ENCODE peak calls at places on chromosomes 11 and 22, in six cellular contexts. W is bronchial epithelial cell; S is Jurkat, Clone E6-1; F is kidney; J is psoas muscle; U is MM.1S. A is an unnamed sample.
A peak's percentile ranks its signal among the peaks of the same experiment; 100 is the strongest.

GRCh38 chr11:48052183-48053040 is 72.1 kb downstream of the PTPRJ start:
- DNase-seq in F (peak; percentile 92), U (no peak), W (peak; percentile 67), S (no peak), J (no peak), A (no peak)

GRCh38 chr11:17351171-17351509 is 460 bp upstream of the NCR3LG1 start:
- DNase-seq in F (no peak), J (no peak), W (no peak), U (no peak), S (peak; percentile 32), A (no peak)

GRCh38 chr11:14852571-14853177 is 39.4 kb downstream of the CYP2R1 start:
- DNase-seq in W (peak; percentile 12), F (no peak), J (no peak), S (no peak), U (no peak), A (no peak)

GRCh38 chr11:1655168-1656060 is 25.8 kb downstream of the KRTAP5-5 start:
- DNase-seq in S (no peak), W (no peak), F (peak; percentile 51), U (no peak), J (no peak), A (no peak)

GRCh38 chr11:1300569-1301187 is 8.8 kb downstream of the TOLLIP start:
- DNase-seq in F (peak; percentile 64), W (no peak), U (no peak), S (no peak), J (no peak), A (no peak)

GRCh38 chr11:64086263-64086938 is 50.7 kb downstream of the FLRT1 start:
- DNase-seq in U (no peak), J (peak; percentile 90), S (peak; percentile 74), F (no peak), W (no peak), A (no peak)

GRCh38 chr11:134821422-134821821 is 409.4 kb upstream of the B3GAT1 start:
- DNase-seq in U (no peak), S (no peak), J (no peak), W (no peak), F (no peak), A (no peak)

GRCh38 chr11:76380161-76380976 is 563 bp downstream of the THAP12 start:
- DNase-seq in J (peak; percentile 72), F (no peak), S (peak; percentile 25), U (peak; percentile 40), W (peak; percentile 23), A (peak; percentile 41)

GRCh38 chr11:120929664-120930154 is 94.2 kb upstream of the TBCEL start:
- DNase-seq in J (no peak), W (peak; percentile 25), S (peak; percentile 28), F (no peak), U (peak; percentile 53), A (peak; percentile 48)

GRCh38 chr11:134245434-134245833 is 7.7 kb downstream of the THYN1 start:
- DNase-seq in F (no peak), U (no peak), J (no peak), S (no peak), W (no peak), A (no peak)

GRCh38 chr11:62546244-62546936 is at the start of gene AHNAK:
- DNase-seq in W (peak; percentile 37), S (no peak), U (peak; percentile 48), J (peak; percentile 93), F (peak; percentile 96), A (peak; percentile 63)

GRCh38 chr11:119673389-119674336 is 55.3 kb downstream of the NECTIN1 start:
- DNase-seq in J (no peak), F (no peak), S (peak; percentile 51), U (peak; percentile 95), W (no peak), A (peak; percentile 14)

GRCh38 chr22:41401781-41402648 is 20.3 kb downstream of the TEF start:
- DNase-seq in F (peak; percentile 84), J (peak; percentile 82), U (no peak), W (peak; percentile 74), S (peak; percentile 44), A (no peak)

GRCh38 chr22:46589141-46589748 is 30.9 kb upstream of the GRAMD4 start:
- DNase-seq in S (no peak), F (peak; percentile 72), U (no peak), J (peak; percentile 36), W (no peak), A (no peak)

GRCh38 chr22:24190566-24191208 is 9.4 kb downstream of the SUSD2 start:
- DNase-seq in F (peak; percentile 51), W (no peak), J (peak; percentile 18), S (no peak), U (no peak), A (no peak)

GRCh38 chr11:16607675-16608644 is 130.5 kb upstream of the C11orf58 start:
- DNase-seq in F (peak; percentile 84), W (peak; percentile 80), S (no peak), J (peak; percentile 85), U (no peak), A (no peak)

GRCh38 chr11:86438685-86439084 is 64.0 kb downstream of the CCDC81 start:
- DNase-seq in U (no peak), J (no peak), F (no peak), W (peak; percentile 56), S (no peak), A (no peak)

GRCh38 chr11:6320411-6321207 is at the start of gene CAVIN3:
- DNase-seq in F (peak; percentile 94), S (no peak), W (peak; percentile 73), U (no peak), J (peak; percentile 92), A (no peak)

GRCh38 chr11:128259816-128260215 is 327.5 kb downstream of the ETS1 start:
- DNase-seq in S (no peak), F (no peak), J (no peak), U (no peak), W (no peak), A (no peak)

GRCh38 chr11:27012254-27012921 is 18.5 kb downstream of the FIBIN start:
- DNase-seq in S (peak; percentile 41), U (no peak), J (no peak), W (peak; percentile 29), F (no peak), A (no peak)

DNA sequence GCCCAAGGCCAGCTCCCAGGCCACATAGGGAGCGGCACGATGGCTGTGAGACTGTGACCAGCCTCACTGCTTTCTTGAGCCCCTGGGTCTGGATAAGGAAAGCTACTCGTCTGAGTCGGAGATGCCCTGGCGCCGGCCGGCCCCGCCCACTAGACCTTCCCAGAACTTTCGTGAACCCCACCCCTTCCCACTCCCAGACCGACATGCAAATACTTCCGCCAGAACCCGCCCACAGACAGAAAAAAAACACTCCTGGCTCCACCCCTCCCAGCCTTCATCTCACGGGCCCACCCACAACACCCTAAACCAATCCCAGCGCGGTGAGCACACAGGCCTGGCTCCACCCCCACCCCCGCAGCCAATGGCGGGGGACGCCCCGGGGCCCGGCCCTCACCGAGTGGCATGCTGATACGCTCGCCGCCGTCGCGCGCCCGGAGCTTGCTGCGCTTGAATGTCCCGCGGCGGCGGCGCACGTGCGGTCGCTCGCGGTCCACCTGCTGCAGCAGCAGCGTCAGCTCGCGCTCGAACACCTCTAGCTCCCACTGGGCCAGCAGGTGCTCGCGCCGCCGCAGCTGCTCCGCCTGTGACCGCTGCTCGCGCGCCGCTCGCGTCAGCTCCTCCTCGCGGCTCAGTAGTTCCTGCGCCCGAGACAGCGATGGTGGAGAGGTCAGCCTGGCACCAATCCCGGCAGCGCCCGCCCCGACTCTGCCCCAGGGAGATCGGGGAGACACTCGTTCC is 7.0 kb downstream of the MAP3K11 start:
- DNase-seq in W (peak; percentile 93), U (no peak), F (peak; percentile 98), S (no peak), J (peak; percentile 97), A (no peak)
- H3K4me3 ChIP-seq in W (peak overlapping the region; percentile 17), U (no peak overlapping the region), F (peak overlapping the region; percentile 9), S (no peak overlapping the region), J (peak overlapping the region; percentile 61), A (no peak overlapping the region)

DNA sequence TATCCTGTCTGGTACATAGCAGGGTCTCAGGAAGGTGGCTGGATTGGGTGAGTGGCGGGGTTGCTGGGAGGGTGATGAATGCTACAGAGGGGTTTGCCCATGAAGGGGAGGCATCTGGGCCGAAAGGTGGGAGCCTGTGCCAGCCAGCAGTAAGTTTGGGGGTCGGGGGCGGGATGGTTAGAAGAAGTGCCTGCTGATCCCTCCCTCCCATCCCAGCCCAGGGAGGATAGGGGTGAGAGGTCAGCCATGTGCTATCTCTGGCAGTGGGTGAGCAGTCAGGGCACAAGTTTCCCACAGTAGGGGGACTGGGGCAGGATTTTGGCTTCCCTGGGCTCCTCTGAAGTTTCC is 2.9 kb downstream of the CD82 start:
- DNase-seq in W (no peak), J (no peak), U (no peak), S (no peak), F (no peak), A (no peak)
- H3K4me3 ChIP-seq in W (no peak overlapping the region), J (peak overlapping the region; percentile 77), U (peak overlapping the region; percentile 4), S (peak overlapping the region; percentile 49), F (no peak overlapping the region), A (peak overlapping the region; percentile 86)

GRCh38 chr22:50621491-50621880 is 6.5 kb downstream of the ARSA start:
- DNase-seq in F (no peak), J (no peak), S (peak; percentile 76), W (peak; percentile 21), U (peak; percentile 38), A (peak; percentile 33)
- H3K4me3 ChIP-seq in F (peak overlapping the region; percentile 30), J (peak overlapping the region; percentile 19), S (peak overlapping the region; percentile 67), W (peak overlapping the region; percentile 32), U (peak overlapping the region; percentile 73), A (peak overlapping the region; percentile 82)

DNA sequence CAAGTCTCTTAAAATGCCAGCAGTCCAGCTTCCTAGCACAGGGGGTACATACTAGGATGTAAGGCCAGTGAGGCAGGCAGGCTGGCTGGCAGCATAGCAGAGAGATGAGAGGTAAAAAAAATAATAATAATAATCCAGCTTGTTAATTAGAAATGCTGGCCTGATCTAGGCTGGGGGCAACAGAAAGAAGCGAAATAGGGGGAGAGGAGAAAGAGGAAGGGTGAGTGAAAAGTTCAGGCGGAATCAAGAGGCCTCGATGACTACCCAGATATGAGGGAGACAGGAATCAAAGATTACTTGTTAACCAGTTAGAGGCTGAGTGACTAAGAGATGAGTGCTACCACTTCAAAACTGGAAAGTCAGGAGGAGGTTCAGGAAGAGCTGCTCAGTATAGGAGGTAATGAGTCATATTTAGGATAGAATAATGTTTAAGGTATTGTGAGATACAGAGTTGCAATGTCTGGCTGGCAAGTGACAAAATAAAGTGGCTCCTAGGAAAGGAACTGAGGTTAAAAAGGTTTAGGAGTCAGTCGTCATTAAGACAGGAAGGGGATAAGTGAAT is 2.8 kb downstream of the ALKBH8 start:
- DNase-seq in W (peak; percentile 99), F (no peak), J (no peak), U (no peak), S (no peak), A (no peak)
- H3K4me3 ChIP-seq in W (no peak overlapping the region), F (no peak overlapping the region), J (no peak overlapping the region), U (no peak overlapping the region), S (no peak overlapping the region), A (no peak overlapping the region)

DNA sequence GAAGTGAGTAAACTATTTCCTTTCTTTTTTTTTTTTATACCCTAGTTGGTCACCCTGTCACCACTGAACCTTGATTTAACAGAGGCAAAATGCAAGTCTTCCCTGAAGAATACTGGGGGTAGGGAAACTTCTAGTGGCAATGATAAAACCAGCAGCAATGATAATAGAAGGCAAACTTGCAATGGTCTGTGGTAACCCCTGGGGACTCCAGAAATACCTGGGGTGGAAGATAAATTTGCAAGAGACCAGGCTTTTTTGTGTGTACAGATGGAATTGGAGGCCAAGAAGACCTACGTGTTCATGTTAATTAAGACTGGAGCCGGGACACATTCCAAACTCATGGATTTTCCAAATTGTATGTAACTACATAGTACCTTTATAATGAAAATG is 11.6 kb downstream of the APOL5 start:
- DNase-seq in S (no peak), J (no peak), F (no peak), U (no peak), W (no peak), A (no peak)
- H3K4me3 ChIP-seq in S (no peak overlapping the region), J (no peak overlapping the region), F (no peak overlapping the region), U (no peak overlapping the region), W (no peak overlapping the region), A (no peak overlapping the region)

GRCh38 chr11:32433249-32434115 is 1.9 kb downstream of the WT1 start:
- DNase-seq in U (no peak), J (no peak), W (no peak), F (no peak), S (no peak), A (no peak)
- H3K4me3 ChIP-seq in U (no peak overlapping the region), J (peak overlapping the region; percentile 51), W (no peak overlapping the region), F (peak overlapping the region; percentile 56), S (no peak overlapping the region), A (no peak overlapping the region)

A was measured in CD4-positive, CD25-positive, alpha-beta regulatory T cell.